ENCODE peak calls at places on chromosomes 5 and 9, in five cellular contexts. V, D, M, G and Q are unnamed samples.

GRCh38 chr5:157455057-157455456 is 5.0 kb upstream of the NIPAL4 start:
- DNase-seq in V (no peak), D (no peak), M (no peak), G (no peak), Q (no peak)

GRCh38 chr5:59092758-59093157 is 509.9 kb downstream of the RAB3C start:
- DNase-seq in V (no peak), D (no peak), M (no peak), G (no peak), Q (no peak)

GRCh38 chr5:136769900-136770684 is 404.7 kb upstream of the TRPC7 start:
- DNase-seq in V (no peak), D (peak; percentile 85), M (peak; percentile 53), G (peak; percentile 53), Q (peak; percentile 62)

GRCh38 chr5:82406200-82406773 is 128.1 kb upstream of the RPS23 start:
- DNase-seq in V (no peak), D (peak; percentile 92), M (no peak), G (peak; percentile 86), Q (no peak)

GRCh38 chr5:132044207-132044606 is 16.2 kb upstream of the IL3 start:
- DNase-seq in V (no peak), D (no peak), M (peak; percentile 60), G (no peak), Q (no peak)

GRCh38 chr9:119026120-119026519 is 343.1 kb downstream of the BRINP1 start:
- DNase-seq in V (no peak), D (peak; percentile 88), M (no peak), G (peak; percentile 11), Q (no peak)

GRCh38 chr5:136021016-136021405 is 7.8 kb upstream of the TGFBI start:
- DNase-seq in V (no peak), D (peak; percentile 63), M (no peak), G (peak; percentile 67), Q (no peak)

GRCh38 chr5:174531782-174532191 is 192.6 kb upstream of the MSX2 start:
- DNase-seq in V (no peak), D (peak; percentile 26), M (no peak), G (peak; percentile 13), Q (no peak)

GRCh38 chr9:120583958-120584369 is 4.0 kb upstream of the CDK5RAP2 start:
- DNase-seq in V (no peak), D (peak; percentile 95), M (no peak), G (peak; percentile 97), Q (peak; percentile 82)

GRCh38 chr5:145943674-145944121 is 7.3 kb downstream of the SH3RF2 start:
- DNase-seq in V (no peak), D (peak; percentile 50), M (peak; percentile 48), G (peak; percentile 23), Q (no peak)